ENCODE peak calls at places on chromosomes 11 and 22, in seven cellular contexts. V is amniotic stem cell; A is HEK293T; L is astrocyte of the cerebellum; E is stimulated activated CD8-positive, alpha-beta memory T cell treated with anti-CD3 and anti-CD28 coated beads, Interleukin-7, amount 100 ng/mL, for 1 hour; J is stimulated activated CD4-positive, alpha-beta T cell treated with anti-CD3 and anti-CD28 coated beads, Interleukin-4, amount 100 ng/mL, for 48 hours; B is NCI-H187 treated with DMSO at 0.1 percent for 48 hours. G is an unnamed sample.

GRCh38 chr22:27213766-27214581 is 556.6 kb downstream of the MIAT start:
- DNase-seq in L (peak), V (no peak), A (no peak), J (no peak), B (no peak), E (no peak), G (no peak)

GRCh38 chr11:102882389-102883024 is 7.7 kb upstream of the MMP12 start:
- DNase-seq in L (no peak), A (no peak), J (no peak), V (no peak), B (no peak), E (no peak), G (no peak)

GRCh38 chr11:35525501-35526175 is at the start of gene PAMR1:
- DNase-seq in E (no peak), B (no peak), A (peak), J (no peak), L (no peak), V (peak), G (peak)

GRCh38 chr11:100719809-100720221 is 32.7 kb downstream of the ARHGAP42 start:
- DNase-seq in V (no peak), J (no peak), A (no peak), L (peak), E (no peak), B (no peak), G (peak)

GRCh38 chr11:116118138-116118470 is 613.9 kb upstream of the CADM1 start:
- DNase-seq in J (no peak), V (no peak), L (no peak), A (no peak), B (no peak), E (no peak), G (no peak)

GRCh38 chr11:2298131-2298794 is 3.5 kb downstream of the C11orf21 start:
- DNase-seq in B (no peak), L (no peak), E (no peak), J (no peak), A (no peak), V (no peak), G (no peak)

GRCh38 chr11:15493921-15494630 is 379.4 kb downstream of the INSC start:
- DNase-seq in J (no peak), L (no peak), B (no peak), A (no peak), E (no peak), V (no peak), G (peak)

GRCh38 chr11:15333407-15333806 is 218.7 kb downstream of the INSC start:
- DNase-seq in B (no peak), V (no peak), E (no peak), J (no peak), A (no peak), L (no peak), G (no peak)

GRCh38 chr22:25076281-25076680 is 123.4 kb upstream of the CRYBB3 start:
- DNase-seq in J (no peak), A (no peak), B (no peak), V (no peak), L (no peak), E (no peak), G (no peak)

GRCh38 chr11:65524010-65524746 is 705 bp upstream of the SCYL1 start:
- DNase-seq in L (no peak), E (no peak), J (no peak), V (no peak), B (no peak), A (no peak), G (no peak)

GRCh38 chr22:48663297-48663696 is 1164.4 kb downstream of the BRD1 start:
- DNase-seq in A (peak), V (no peak), B (no peak), E (no peak), L (no peak), J (no peak), G (no peak)

GRCh38 chr11:37712246-37712645 is 1114.2 kb upstream of the RAG2 start:
- DNase-seq in V (no peak), B (no peak), L (no peak), J (no peak), E (no peak), A (no peak), G (peak)

GRCh38 chr11:74206746-74207145 is 35.7 kb downstream of the PPME1 start:
- DNase-seq in L (no peak), B (no peak), V (no peak), J (no peak), A (no peak), E (no peak), G (no peak)

GRCh38 chr11:66119348-66120133 is 49.5 kb downstream of the PACS1 start:
- DNase-seq in A (no peak), V (peak), L (peak), J (no peak), B (no peak), E (no peak), G (no peak)

GRCh38 chr11:87125257-87125656 is 87.5 kb downstream of the TMEM135 start:
- DNase-seq in V (no peak), E (no peak), B (no peak), A (no peak), L (no peak), J (no peak), G (no peak)

GRCh38 chr22:36934940-36935610 is 21.6 kb downstream of the CSF2RB start:
- DNase-seq in L (no peak), A (no peak), B (no peak), V (no peak), J (no peak), E (no peak), G (no peak)

GRCh38 chr11:1824221-1825038 is 10.4 kb upstream of the SYT8 start:
- DNase-seq in L (no peak), B (no peak), V (no peak), J (no peak), A (no peak), E (no peak), G (no peak)

GRCh38 chr11:6298605-6299004 is 21.7 kb downstream of the CAVIN3 start:
- DNase-seq in E (no peak), V (no peak), A (peak), L (no peak), J (no peak), B (no peak), G (peak)

GRCh38 chr11:91608662-91609061 is 616.0 kb upstream of the FAT3 start:
- DNase-seq in E (no peak), L (no peak), B (no peak), J (no peak), A (no peak), V (no peak), G (no peak)

GRCh38 chr11:70019576-70020011 is 58.5 kb upstream of the ANO1 start:
- DNase-seq in B (no peak), J (no peak), L (no peak), E (no peak), V (no peak), A (no peak), G (no peak)

G was measured in T47D.